ENCODE peak calls at places on chromosomes 3 and 15, in seven cellular contexts. One of them, this sample, is unnamed. For H3K36me3, the result is how much of the 10 kb centered on the place peaks cover.

GRCh38 chr3:133754455-133754854 is 8.3 kb downstream of the TF start:
- DNase-seq in mesendoderm: no peak
- DNase-seq in PC-3: no peak
- DNase-seq in fibroblast of lung: no peak
- DNase-seq in MM.1S: no peak
- DNase-seq in psoas muscle: no peak
- DNase-seq in CD8-positive, alpha-beta T cell: no peak
- DNase-seq in this sample: no peak

GRCh38 chr15:55998478-55998877 is 5.1 kb upstream of the NEDD4 start:
- DNase-seq in PC-3: peak
- DNase-seq in fibroblast of lung: no peak
- DNase-seq in mesendoderm: no peak
- DNase-seq in MM.1S: no peak
- DNase-seq in psoas muscle: no peak
- DNase-seq in CD8-positive, alpha-beta T cell: no peak
- DNase-seq in this sample: no peak

GRCh38 chr3:53402323-53402722 is 55.0 kb upstream of the DCP1A start:
- DNase-seq in psoas muscle: no peak
- DNase-seq in fibroblast of lung: no peak
- DNase-seq in mesendoderm: no peak
- DNase-seq in MM.1S: no peak
- DNase-seq in PC-3: no peak
- DNase-seq in CD8-positive, alpha-beta T cell: no peak
- DNase-seq in this sample: no peak

GRCh38 chr3:172467170-172467824 is 19.0 kb upstream of the GHSR start:
- DNase-seq in PC-3: peak
- DNase-seq in fibroblast of lung: peak
- DNase-seq in mesendoderm: peak
- DNase-seq in CD8-positive, alpha-beta T cell: no peak
- DNase-seq in MM.1S: no peak
- DNase-seq in psoas muscle: no peak
- DNase-seq in this sample: no peak

GRCh38 chr3:100506355-100506754 is 13.9 kb downstream of the TMEM45A start:
- DNase-seq in psoas muscle: no peak
- DNase-seq in PC-3: no peak
- DNase-seq in fibroblast of lung: no peak
- DNase-seq in MM.1S: no peak
- DNase-seq in CD8-positive, alpha-beta T cell: no peak
- DNase-seq in mesendoderm: no peak
- DNase-seq in this sample: no peak

GRCh38 chr3:171801738-171802600 is 8.3 kb downstream of the PLD1 start:
- DNase-seq in PC-3: peak
- DNase-seq in fibroblast of lung: peak
- DNase-seq in psoas muscle: no peak
- DNase-seq in CD8-positive, alpha-beta T cell: no peak
- DNase-seq in mesendoderm: no peak
- DNase-seq in MM.1S: no peak
- DNase-seq in this sample: peak

GRCh38 chr3:45145681-45146614 is at the start of gene CDCP1:
- DNase-seq in mesendoderm: peak
- DNase-seq in MM.1S: no peak
- DNase-seq in CD8-positive, alpha-beta T cell: no peak
- DNase-seq in psoas muscle: no peak
- DNase-seq in fibroblast of lung: no peak
- DNase-seq in PC-3: peak
- DNase-seq in this sample: no peak

GRCh38 chr15:83030021-83030420 is 18.6 kb upstream of the C15orf40 start:
- DNase-seq in psoas muscle: no peak
- DNase-seq in mesendoderm: peak
- DNase-seq in fibroblast of lung: peak
- DNase-seq in CD8-positive, alpha-beta T cell: no peak
- DNase-seq in PC-3: no peak
- DNase-seq in MM.1S: no peak
- DNase-seq in this sample: no peak

GRCh38 chr3:126544596-126545281 is 14.0 kb downstream of the C3orf22 start:
- DNase-seq in MM.1S: no peak
- DNase-seq in psoas muscle: no peak
- DNase-seq in CD8-positive, alpha-beta T cell: no peak
- DNase-seq in fibroblast of lung: no peak
- DNase-seq in PC-3: no peak
- DNase-seq in mesendoderm: no peak
- DNase-seq in this sample: no peak

GRCh38 chr3:161042023-161042501 is 63.1 kb downstream of the B3GALNT1 start:
- DNase-seq in CD8-positive, alpha-beta T cell: no peak
- DNase-seq in PC-3: peak
- DNase-seq in fibroblast of lung: peak
- DNase-seq in psoas muscle: no peak
- DNase-seq in mesendoderm: no peak
- DNase-seq in MM.1S: no peak
- DNase-seq in this sample: peak

GRCh38 chr15:60591491-60592385 is 112.8 kb upstream of the ICE2 start:
- DNase-seq in PC-3: no peak
- DNase-seq in CD8-positive, alpha-beta T cell: peak
- DNase-seq in psoas muscle: peak
- DNase-seq in MM.1S: peak
- DNase-seq in fibroblast of lung: peak
- DNase-seq in mesendoderm: peak
- DNase-seq in this sample: no peak

GRCh38 chr3:46472736-46473135 is 8.0 kb upstream of the LTF start:
- DNase-seq in CD8-positive, alpha-beta T cell: no peak
- DNase-seq in PC-3: no peak
- DNase-seq in psoas muscle: no peak
- DNase-seq in MM.1S: no peak
- DNase-seq in fibroblast of lung: no peak
- DNase-seq in mesendoderm: no peak
- DNase-seq in this sample: no peak

GRCh38 chr15:43648649-43649429 is at the start of gene CATSPER2:
- DNase-seq in MM.1S: no peak
- DNase-seq in CD8-positive, alpha-beta T cell: no peak
- DNase-seq in psoas muscle: no peak
- DNase-seq in PC-3: no peak
- DNase-seq in mesendoderm: no peak
- DNase-seq in fibroblast of lung: no peak
- DNase-seq in this sample: no peak

GRCh38 chr3:141998674-141999290 is 122.3 kb downstream of the ATP1B3 start:
- DNase-seq in CD8-positive, alpha-beta T cell: no peak
- DNase-seq in MM.1S: peak
- DNase-seq in PC-3: peak
- DNase-seq in mesendoderm: no peak
- DNase-seq in fibroblast of lung: peak
- DNase-seq in psoas muscle: no peak
- DNase-seq in this sample: no peak

GRCh38 chr15:42358141-42358540 is 1.2 kb upstream of the CAPN3 start:
- DNase-seq in fibroblast of lung: no peak
- DNase-seq in psoas muscle: no peak
- DNase-seq in MM.1S: no peak
- DNase-seq in mesendoderm: no peak
- DNase-seq in PC-3: no peak
- DNase-seq in CD8-positive, alpha-beta T cell: no peak
- DNase-seq in this sample: no peak

DNA sequence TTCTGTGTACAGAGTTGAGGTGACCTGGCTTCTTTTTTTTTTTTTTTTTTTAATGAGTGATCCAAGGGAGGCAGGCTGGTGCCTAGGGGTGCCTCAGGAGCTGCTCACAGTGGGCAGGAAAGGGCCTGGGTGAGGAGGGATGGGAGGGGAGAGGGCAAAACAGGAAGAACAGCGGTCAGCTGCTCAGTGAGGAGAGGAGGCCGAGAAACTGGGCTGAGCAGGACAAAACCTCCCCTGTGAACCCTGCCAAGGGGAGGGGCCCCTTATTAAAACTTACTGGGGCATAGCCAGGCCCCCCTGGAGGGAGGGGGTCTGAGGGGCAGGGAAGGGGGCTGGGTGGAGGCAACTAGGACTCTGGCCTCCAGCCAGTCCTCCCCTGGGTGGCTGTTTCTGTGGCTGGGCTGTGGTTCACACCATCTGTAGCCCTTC is 3.5 kb downstream of the PLEKHO2 start:
- DNase-seq in MM.1S: no peak
- DNase-seq in fibroblast of lung: peak
- DNase-seq in CD8-positive, alpha-beta T cell: no peak
- DNase-seq in mesendoderm: no peak
- DNase-seq in PC-3: no peak
- DNase-seq in psoas muscle: no peak
- DNase-seq in this sample: no peak
- H3K4me3 ChIP-seq in MM.1S: no peak
- H3K4me3 ChIP-seq in fibroblast of lung: peak
- H3K4me3 ChIP-seq in CD8-positive, alpha-beta T cell: no peak
- H3K4me3 ChIP-seq in mesendoderm: no peak
- H3K4me3 ChIP-seq in PC-3: no peak
- H3K4me3 ChIP-seq in psoas muscle: peak
- H3K4me3 ChIP-seq in this sample: peak

GRCh38 chr15:48463366-48463880 is 132.2 kb downstream of the DUT start:
- DNase-seq in CD8-positive, alpha-beta T cell: no peak
- DNase-seq in mesendoderm: no peak
- DNase-seq in MM.1S: no peak
- DNase-seq in PC-3: peak
- DNase-seq in psoas muscle: no peak
- DNase-seq in fibroblast of lung: no peak
- DNase-seq in this sample: no peak

GRCh38 chr15:48458876-48459275 is 127.6 kb downstream of the DUT start:
- DNase-seq in mesendoderm: no peak
- DNase-seq in fibroblast of lung: peak
- DNase-seq in MM.1S: no peak
- DNase-seq in psoas muscle: no peak
- DNase-seq in PC-3: no peak
- DNase-seq in CD8-positive, alpha-beta T cell: no peak
- DNase-seq in this sample: no peak

GRCh38 chr15:48456126-48456525 is 124.9 kb downstream of the DUT start:
- DNase-seq in psoas muscle: no peak
- DNase-seq in MM.1S: no peak
- DNase-seq in CD8-positive, alpha-beta T cell: no peak
- DNase-seq in PC-3: no peak
- DNase-seq in fibroblast of lung: no peak
- DNase-seq in mesendoderm: no peak
- DNase-seq in this sample: no peak

GRCh38 chr15:48462688-48463087 is 131.5 kb downstream of the DUT start:
- DNase-seq in CD8-positive, alpha-beta T cell: no peak
- DNase-seq in fibroblast of lung: no peak
- DNase-seq in MM.1S: no peak
- DNase-seq in PC-3: peak
- DNase-seq in mesendoderm: no peak
- DNase-seq in psoas muscle: no peak
- DNase-seq in this sample: no peak

DNA sequence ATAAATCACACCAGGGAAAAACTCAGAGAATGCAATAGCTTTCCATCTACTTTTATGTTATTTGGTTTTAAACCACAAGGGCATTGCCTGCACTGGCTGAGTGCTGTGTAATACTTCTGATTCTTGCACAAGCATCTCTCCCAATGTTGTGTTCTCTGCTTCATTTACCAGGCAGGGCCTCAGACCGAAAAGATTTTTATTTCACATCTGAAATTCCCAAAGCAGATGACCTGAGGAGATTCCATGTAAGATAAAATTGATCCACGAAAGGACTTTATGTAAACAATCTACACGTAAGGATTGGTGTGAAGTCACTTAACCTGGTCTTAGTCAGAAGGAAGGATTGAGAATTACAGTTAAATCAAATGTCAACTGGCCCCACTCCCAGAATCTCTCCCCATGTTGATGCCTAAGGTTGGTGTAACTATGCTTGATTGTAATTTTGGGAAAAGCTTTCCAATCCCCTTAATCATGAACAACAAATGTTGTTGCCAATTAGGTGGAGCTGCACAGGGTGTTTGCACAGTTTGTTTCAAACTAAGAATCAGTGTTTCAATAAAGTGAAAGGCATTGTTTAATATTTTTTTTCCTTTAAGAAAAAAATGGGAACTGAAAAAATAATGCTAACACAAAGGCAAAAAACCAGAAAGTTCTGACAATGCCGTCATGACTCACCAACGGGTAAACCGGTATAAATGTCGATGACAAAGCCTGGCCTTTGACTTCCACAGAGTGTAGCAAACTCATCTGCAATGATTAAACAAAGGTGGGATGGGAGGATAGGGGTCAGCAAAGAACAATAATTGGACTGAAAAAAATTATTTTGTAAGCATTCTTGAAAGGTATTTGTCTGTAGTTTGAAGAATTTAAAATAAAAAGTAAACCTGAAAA is 128.6 kb downstream of the DUT start:
- DNase-seq in MM.1S: no peak
- DNase-seq in CD8-positive, alpha-beta T cell: no peak
- DNase-seq in fibroblast of lung: peak
- DNase-seq in PC-3: peak
- DNase-seq in psoas muscle: no peak
- DNase-seq in mesendoderm: no peak
- DNase-seq in this sample: peak
- H3K36me3 ChIP-seq in MM.1S: under half
- H3K36me3 ChIP-seq in CD8-positive, alpha-beta T cell: under half
- H3K36me3 ChIP-seq in fibroblast of lung: under half
- H3K36me3 ChIP-seq in PC-3: under half
- H3K36me3 ChIP-seq in psoas muscle: under half
- H3K36me3 ChIP-seq in mesendoderm: under half
- H3K36me3 ChIP-seq in this sample: under half

GRCh38 chr15:40928975-40929729 is at the start of gene DLL4:
- DNase-seq in MM.1S: peak
- DNase-seq in fibroblast of lung: peak
- DNase-seq in psoas muscle: peak
- DNase-seq in PC-3: peak
- DNase-seq in mesendoderm: peak
- DNase-seq in CD8-positive, alpha-beta T cell: peak
- DNase-seq in this sample: no peak
- H3K4me3 ChIP-seq in MM.1S: peak
- H3K4me3 ChIP-seq in fibroblast of lung: peak
- H3K4me3 ChIP-seq in psoas muscle: peak
- H3K4me3 ChIP-seq in PC-3: peak
- H3K4me3 ChIP-seq in mesendoderm: peak
- H3K4me3 ChIP-seq in CD8-positive, alpha-beta T cell: peak
- H3K4me3 ChIP-seq in this sample: peak

GRCh38 chr3:14438929-14439328 is 36.5 kb downstream of the SLC6A6 start:
- DNase-seq in PC-3: no peak
- DNase-seq in psoas muscle: no peak
- DNase-seq in mesendoderm: no peak
- DNase-seq in MM.1S: no peak
- DNase-seq in CD8-positive, alpha-beta T cell: no peak
- DNase-seq in fibroblast of lung: no peak
- DNase-seq in this sample: no peak

GRCh38 chr3:14436954-14437281 is 34.5 kb downstream of the SLC6A6 start:
- DNase-seq in CD8-positive, alpha-beta T cell: no peak
- DNase-seq in mesendoderm: no peak
- DNase-seq in psoas muscle: no peak
- DNase-seq in fibroblast of lung: no peak
- DNase-seq in MM.1S: no peak
- DNase-seq in PC-3: no peak
- DNase-seq in this sample: no peak

GRCh38 chr3:14440168-14440518 is 37.7 kb downstream of the SLC6A6 start:
- DNase-seq in CD8-positive, alpha-beta T cell: no peak
- DNase-seq in fibroblast of lung: no peak
- DNase-seq in MM.1S: no peak
- DNase-seq in PC-3: no peak
- DNase-seq in psoas muscle: no peak
- DNase-seq in mesendoderm: no peak
- DNase-seq in this sample: no peak

GRCh38 chr3:14439501-14440167 is 37.2 kb downstream of the SLC6A6 start:
- DNase-seq in PC-3: no peak
- DNase-seq in CD8-positive, alpha-beta T cell: no peak
- DNase-seq in MM.1S: no peak
- DNase-seq in fibroblast of lung: peak
- DNase-seq in psoas muscle: peak
- DNase-seq in mesendoderm: no peak
- DNase-seq in this sample: no peak

GRCh38 chr3:14438262-14438661 is 35.9 kb downstream of the SLC6A6 start:
- DNase-seq in psoas muscle: no peak
- DNase-seq in PC-3: no peak
- DNase-seq in mesendoderm: no peak
- DNase-seq in MM.1S: no peak
- DNase-seq in CD8-positive, alpha-beta T cell: no peak
- DNase-seq in fibroblast of lung: no peak
- DNase-seq in this sample: no peak
- H3K36me3 ChIP-seq in psoas muscle: under half
- H3K36me3 ChIP-seq in PC-3: under half
- H3K36me3 ChIP-seq in mesendoderm: under half
- H3K36me3 ChIP-seq in MM.1S: under half
- H3K36me3 ChIP-seq in CD8-positive, alpha-beta T cell: under half
- H3K36me3 ChIP-seq in fibroblast of lung: under half
- H3K36me3 ChIP-seq in this sample: under half